ENCODE peak calls at places on chromosomes 5 and 9, in six cellular contexts. One of them, this sample, is unnamed.

GRCh38 chr5:73678322-73678740 is 52.3 kb downstream of the ARHGEF28 start:
- DNase-seq in DMS153: no peak
- DNase-seq in transverse colon: peak; percentile 60
- DNase-seq in RCC 7860: peak; percentile 7
- DNase-seq in PC-9: no peak
- DNase-seq in dorsolateral prefrontal cortex: no peak
- DNase-seq in this sample: no peak

GRCh38 chr5:115100556-115100955 is 69.2 kb downstream of the TRIM36 start:
- DNase-seq in DMS153: no peak
- DNase-seq in transverse colon: peak; percentile 10
- DNase-seq in RCC 7860: no peak
- DNase-seq in PC-9: no peak
- DNase-seq in dorsolateral prefrontal cortex: no peak
- DNase-seq in this sample: no peak

GRCh38 chr5:77230727-77231469 is 20.4 kb downstream of the PDE8B start:
- DNase-seq in DMS153: no peak
- DNase-seq in transverse colon: no peak
- DNase-seq in RCC 7860: no peak
- DNase-seq in PC-9: no peak
- DNase-seq in dorsolateral prefrontal cortex: no peak
- DNase-seq in this sample: no peak

GRCh38 chr5:160802567-160802966 is 49.4 kb downstream of the ATP10B start:
- DNase-seq in DMS153: no peak
- DNase-seq in transverse colon: peak; percentile 19
- DNase-seq in RCC 7860: no peak
- DNase-seq in PC-9: no peak
- DNase-seq in dorsolateral prefrontal cortex: no peak
- DNase-seq in this sample: no peak

GRCh38 chr9:92894711-92895362 is 17.0 kb upstream of the ZNF484 start:
- DNase-seq in DMS153: no peak
- DNase-seq in transverse colon: no peak
- DNase-seq in RCC 7860: no peak
- DNase-seq in PC-9: no peak
- DNase-seq in dorsolateral prefrontal cortex: no peak
- DNase-seq in this sample: no peak

GRCh38 chr9:100346836-100347235 is 5.9 kb downstream of the TEX10 start:
- DNase-seq in DMS153: no peak
- DNase-seq in transverse colon: no peak
- DNase-seq in RCC 7860: no peak
- DNase-seq in PC-9: no peak
- DNase-seq in dorsolateral prefrontal cortex: no peak
- DNase-seq in this sample: no peak

GRCh38 chr5:14726066-14726838 is 61.7 kb downstream of the OTULIN start:
- DNase-seq in DMS153: no peak
- DNase-seq in transverse colon: no peak
- DNase-seq in RCC 7860: no peak
- DNase-seq in PC-9: peak; percentile 90
- DNase-seq in dorsolateral prefrontal cortex: no peak
- DNase-seq in this sample: no peak

GRCh38 chr9:124015091-124015660 is 3.6 kb downstream of the LHX2 start:
- DNase-seq in DMS153: no peak
- DNase-seq in transverse colon: no peak
- DNase-seq in RCC 7860: no peak
- DNase-seq in PC-9: no peak
- DNase-seq in dorsolateral prefrontal cortex: no peak
- DNase-seq in this sample: no peak

GRCh38 chr5:134902071-134902801 is 2.7 kb upstream of the PCBD2 start:
- DNase-seq in DMS153: no peak
- DNase-seq in transverse colon: no peak
- DNase-seq in RCC 7860: no peak
- DNase-seq in PC-9: no peak
- DNase-seq in dorsolateral prefrontal cortex: no peak
- DNase-seq in this sample: no peak

GRCh38 chr5:12214631-12215030 is 310.4 kb upstream of the CTNND2 start:
- DNase-seq in DMS153: no peak
- DNase-seq in transverse colon: no peak
- DNase-seq in RCC 7860: no peak
- DNase-seq in PC-9: no peak
- DNase-seq in dorsolateral prefrontal cortex: no peak
- DNase-seq in this sample: no peak

GRCh38 chr5:45089870-45090269 is 281.1 kb downstream of the MRPS30 start:
- DNase-seq in DMS153: no peak
- DNase-seq in transverse colon: no peak
- DNase-seq in RCC 7860: no peak
- DNase-seq in PC-9: no peak
- DNase-seq in dorsolateral prefrontal cortex: no peak
- DNase-seq in this sample: no peak

GRCh38 chr5:77957-78804 is 13.8 kb upstream of the PLEKHG4B start:
- DNase-seq in DMS153: peak; percentile 35
- DNase-seq in transverse colon: no peak
- DNase-seq in RCC 7860: peak; percentile 67
- DNase-seq in PC-9: peak; percentile 76
- DNase-seq in dorsolateral prefrontal cortex: no peak
- DNase-seq in this sample: no peak

GRCh38 chr9:122342323-122343050 is 28.3 kb upstream of the PTGS1 start:
- DNase-seq in DMS153: no peak
- DNase-seq in transverse colon: no peak
- DNase-seq in RCC 7860: no peak
- DNase-seq in PC-9: no peak
- DNase-seq in dorsolateral prefrontal cortex: no peak
- DNase-seq in this sample: no peak

GRCh38 chr9:135983745-135984710 is 22.9 kb upstream of the UBAC1 start:
- DNase-seq in DMS153: no peak
- DNase-seq in transverse colon: no peak
- DNase-seq in RCC 7860: no peak
- DNase-seq in PC-9: no peak
- DNase-seq in dorsolateral prefrontal cortex: no peak
- DNase-seq in this sample: no peak

GRCh38 chr5:169272731-169273401 is 28.1 kb downstream of the SLIT3 start:
- DNase-seq in DMS153: no peak
- DNase-seq in transverse colon: no peak
- DNase-seq in RCC 7860: peak; percentile 22
- DNase-seq in PC-9: no peak
- DNase-seq in dorsolateral prefrontal cortex: no peak
- DNase-seq in this sample: no peak

GRCh38 chr9:34996181-34996904 is 6.8 kb downstream of the DNAJB5 start:
- DNase-seq in DMS153: no peak
- DNase-seq in transverse colon: no peak
- DNase-seq in RCC 7860: no peak
- DNase-seq in PC-9: no peak
- DNase-seq in dorsolateral prefrontal cortex: no peak
- DNase-seq in this sample: no peak

GRCh38 chr9:31597977-31598376 is 786.5 kb upstream of the ACO1 start:
- DNase-seq in DMS153: peak; percentile 8
- DNase-seq in transverse colon: no peak
- DNase-seq in RCC 7860: peak; percentile 87
- DNase-seq in PC-9: peak; percentile 21
- DNase-seq in dorsolateral prefrontal cortex: no peak
- DNase-seq in this sample: no peak

GRCh38 chr5:154010660-154011059 is 28.1 kb downstream of the FAM114A2 start:
- DNase-seq in DMS153: no peak
- DNase-seq in transverse colon: no peak
- DNase-seq in RCC 7860: no peak
- DNase-seq in PC-9: no peak
- DNase-seq in dorsolateral prefrontal cortex: no peak
- DNase-seq in this sample: no peak

GRCh38 chr5:9343146-9343850 is 202.6 kb downstream of the SEMA5A start:
- DNase-seq in DMS153: no peak
- DNase-seq in transverse colon: no peak
- DNase-seq in RCC 7860: peak; percentile 47
- DNase-seq in PC-9: no peak
- DNase-seq in dorsolateral prefrontal cortex: no peak
- DNase-seq in this sample: no peak

GRCh38 chr9:89731262-89731980 is 126.6 kb downstream of the GADD45G start:
- DNase-seq in DMS153: peak; percentile 24
- DNase-seq in transverse colon: no peak
- DNase-seq in RCC 7860: no peak
- DNase-seq in PC-9: no peak
- DNase-seq in dorsolateral prefrontal cortex: no peak
- DNase-seq in this sample: no peak

GRCh38 chr5:177086918-177087706 is 397 bp downstream of the FGFR4 start:
- DNase-seq in DMS153: no peak
- DNase-seq in transverse colon: peak; percentile 89
- DNase-seq in RCC 7860: peak; percentile 95
- DNase-seq in PC-9: peak; percentile 77
- DNase-seq in dorsolateral prefrontal cortex: no peak
- DNase-seq in this sample: no peak

GRCh38 chr5:135568923-135569360 is 9.8 kb downstream of the CXCL14 start:
- DNase-seq in DMS153: no peak
- DNase-seq in transverse colon: no peak
- DNase-seq in RCC 7860: no peak
- DNase-seq in PC-9: no peak
- DNase-seq in dorsolateral prefrontal cortex: no peak
- DNase-seq in this sample: no peak

This sample was measured in caudate nucleus.